ENCODE peak calls at places on chromosome 15, in nine cellular contexts. O, M, H, F, C, S, N, R and A are unnamed samples.
A peak's percentile ranks its signal among the peaks of the same experiment; 100 is the strongest.

GRCh38 chr15:99306694-99307338 is 55.5 kb downstream of the LRRC28 start:
- DNase-seq in R (no peak), O (no peak), F (peak; percentile 29), M (no peak), S (peak; percentile 29), H (no peak), C (no peak), N (no peak), A (no peak)

GRCh38 chr15:41161336-41161735 is 45.3 kb upstream of the INO80 start:
- DNase-seq in H (no peak), N (no peak), F (peak; percentile 47), R (peak; percentile 37), S (no peak), O (no peak), C (no peak), M (no peak), A (no peak)

GRCh38 chr15:46131876-46132275 is 497.0 kb downstream of the SQOR start:
- DNase-seq in F (no peak), M (no peak), H (no peak), S (no peak), C (no peak), N (no peak), R (no peak), O (no peak), A (no peak)

GRCh38 chr15:68930268-68931022 is at the start of gene SPESP1:
- DNase-seq in R (peak; percentile 85), N (peak; percentile 15), C (peak; percentile 22), F (peak; percentile 30), H (no peak), S (no peak), M (no peak), O (peak; percentile 90), A (no peak)

GRCh38 chr15:76503121-76503520 is 166.5 kb downstream of the ISL2 start:
- DNase-seq in H (no peak), M (no peak), F (no peak), R (no peak), S (no peak), N (no peak), O (no peak), C (no peak), A (no peak)

GRCh38 chr15:70672081-70672480 is 91.3 kb downstream of the UACA start:
- DNase-seq in H (no peak), C (no peak), R (no peak), S (no peak), M (no peak), N (no peak), O (no peak), F (peak; percentile 53), A (peak; percentile 39)

GRCh38 chr15:32747886-32748285 is 30.1 kb downstream of the GREM1 start:
- DNase-seq in N (peak; percentile 10), H (no peak), C (no peak), R (no peak), F (peak; percentile 56), M (no peak), O (no peak), S (no peak), A (no peak)

GRCh38 chr15:80945605-80946004 is 44.0 kb downstream of the MESD start:
- DNase-seq in N (no peak), S (no peak), M (no peak), R (peak; percentile 37), O (no peak), F (no peak), H (no peak), C (no peak), A (no peak)

DNA sequence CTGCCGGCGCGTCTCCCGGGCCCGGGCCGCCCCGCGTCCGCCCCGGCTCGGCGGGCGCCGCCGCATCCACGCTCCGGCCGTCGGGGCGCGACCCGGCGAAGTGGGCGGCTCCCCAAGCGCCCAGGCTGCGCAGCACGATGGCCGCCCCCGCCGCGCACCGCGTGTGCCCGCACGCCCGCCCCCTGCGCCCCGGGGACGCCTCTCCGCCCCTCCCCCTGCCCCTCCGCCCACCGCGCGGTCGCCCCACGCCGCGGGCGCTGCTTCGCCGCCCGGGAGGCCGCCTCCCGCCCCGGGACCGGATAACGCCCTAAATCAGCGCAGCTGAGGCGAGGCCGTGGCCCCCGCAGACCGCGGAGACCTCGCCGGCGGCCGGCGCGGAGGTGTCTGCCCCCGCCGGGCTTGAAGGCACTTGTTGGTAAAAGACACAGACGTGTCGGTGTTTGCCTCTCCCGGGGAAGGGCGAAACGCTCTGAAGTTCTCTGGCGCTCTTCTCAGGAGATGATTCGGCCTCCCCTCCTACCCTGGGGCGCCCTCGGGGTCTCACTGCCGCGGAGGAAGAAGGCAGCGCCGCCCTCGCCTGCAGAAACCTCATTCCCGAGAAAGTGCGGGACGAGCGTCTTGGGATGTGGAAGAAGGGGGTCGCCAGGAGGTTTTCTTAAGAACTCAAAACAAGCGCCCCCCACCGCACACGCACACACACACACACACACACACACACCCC is at the start of gene BNC1:
- DNase-seq in F (peak; percentile 51), C (no peak), R (peak; percentile 29), M (no peak), N (no peak), O (no peak), H (no peak), S (peak; percentile 23), A (no peak)
- H3K4me3 ChIP-seq in F (peak within 1 kb of the TSS; percentile 63), C (peak within 1 kb of the TSS; percentile 13), R (peak within 1 kb of the TSS; percentile 64), M (no peak within 1 kb of the TSS), N (peak within 1 kb of the TSS; percentile 61), O (peak within 1 kb of the TSS; percentile 35), H (peak within 1 kb of the TSS; percentile 33), S (peak within 1 kb of the TSS; percentile 72), A (peak within 1 kb of the TSS; percentile 64)

GRCh38 chr15:52673734-52674133 is 5.5 kb downstream of the ATOSA start:
- DNase-seq in O (no peak), S (no peak), R (no peak), H (no peak), N (no peak), F (no peak), M (no peak), C (no peak), A (no peak)

GRCh38 chr15:52674831-52675230 is 4.4 kb downstream of the ATOSA start:
- DNase-seq in N (no peak), H (no peak), R (no peak), F (no peak), S (no peak), O (no peak), C (no peak), M (no peak), A (no peak)

GRCh38 chr15:52672661-52673060 is 6.5 kb downstream of the ATOSA start:
- DNase-seq in N (no peak), R (no peak), O (no peak), S (no peak), H (no peak), M (no peak), C (no peak), F (no peak), A (no peak)

GRCh38 chr15:52670087-52670486 is 9.1 kb downstream of the ATOSA start:
- DNase-seq in S (no peak), F (no peak), M (no peak), C (no peak), O (no peak), H (no peak), N (no peak), R (no peak), A (no peak)

GRCh38 chr15:52673312-52673711 is 5.9 kb downstream of the ATOSA start:
- DNase-seq in F (no peak), M (no peak), S (no peak), N (no peak), R (no peak), O (no peak), H (no peak), C (no peak), A (no peak)
- TF ChIP-seq CTCF in F (no peak), M (no peak), S (no peak), N (no peak), R (no peak), O (no peak), H (no peak), C (no peak), A (no peak)

GRCh38 chr15:56232058-56232457 is 11.6 kb downstream of the RFX7 start:
- DNase-seq in S (no peak), N (no peak), C (no peak), F (no peak), M (peak; percentile 4), H (no peak), O (peak; percentile 19), R (no peak), A (no peak)

GRCh38 chr15:56228854-56229253 is 14.8 kb downstream of the RFX7 start:
- DNase-seq in F (no peak), M (no peak), H (no peak), C (no peak), R (no peak), S (no peak), O (no peak), N (no peak), A (no peak)

GRCh38 chr15:56234804-56235203 is 8.9 kb downstream of the RFX7 start:
- DNase-seq in N (no peak), R (peak; percentile 71), H (no peak), M (no peak), O (no peak), S (no peak), F (no peak), C (no peak), A (no peak)

GRCh38 chr15:56236197-56236596 is 7.5 kb downstream of the RFX7 start:
- DNase-seq in N (no peak), S (no peak), F (no peak), O (no peak), C (no peak), R (no peak), H (no peak), M (no peak), A (no peak)

GRCh38 chr15:56233549-56233948 is 10.1 kb downstream of the RFX7 start:
- DNase-seq in O (no peak), C (no peak), M (no peak), F (no peak), N (no peak), H (no peak), S (no peak), R (no peak), A (no peak)
- H3K4me3 ChIP-seq in O (no peak overlapping the region), C (no peak overlapping the region), M (no peak overlapping the region), F (no peak overlapping the region), N (no peak overlapping the region), H (no peak overlapping the region), S (no peak overlapping the region), R (no peak overlapping the region), A (no peak overlapping the region)

GRCh38 chr15:96320703-96321421 is 9.6 kb upstream of the NR2F2 start:
- DNase-seq in H (no peak), C (no peak), R (peak; percentile 49), O (no peak), F (peak; percentile 42), N (no peak), S (no peak), M (no peak), A (no peak)

GRCh38 chr15:96323250-96324162 is 7.0 kb upstream of the NR2F2 start:
- DNase-seq in M (no peak), R (no peak), C (no peak), H (no peak), S (no peak), N (no peak), O (peak; percentile 54), F (peak; percentile 3), A (no peak)

GRCh38 chr15:96324192-96324895 is 6.2 kb upstream of the NR2F2 start:
- DNase-seq in S (no peak), O (peak; percentile 89), N (no peak), H (no peak), F (peak; percentile 69), C (peak; percentile 52), M (peak; percentile 49), R (peak; percentile 65), A (no peak)

GRCh38 chr15:96322401-96323249 is 7.9 kb upstream of the NR2F2 start:
- DNase-seq in O (peak; percentile 93), C (peak; percentile 33), R (peak; percentile 65), M (no peak), N (no peak), S (peak; percentile 26), F (peak; percentile 43), H (no peak), A (no peak)

GRCh38 chr15:96321422-96322391 is 8.8 kb upstream of the NR2F2 start:
- DNase-seq in R (peak; percentile 69), H (peak; percentile 43), N (no peak), F (peak; percentile 58), M (no peak), C (peak; percentile 29), S (peak; percentile 44), O (peak; percentile 87), A (no peak)
- TF ChIP-seq CTCF in R (peak; percentile 33), H (peak; percentile 13), N (no peak), F (peak; percentile 9), M (no peak), C (no peak), S (peak; percentile 25), O (peak; percentile 2), A (peak; percentile 10)